ENCODE peak calls at places on chromosomes 5 and 9, in six cellular contexts. X is CD8-positive, alpha-beta memory T cell; C is heart right ventricle; M is esophagus squamous epithelium; B is fibroblast of lung; J is GM23248. P is an unnamed sample. For H3K27me3, the result is how much of the 10 kb centered on the place peaks cover.

GRCh38 chr5:143964919-143965318 is 153.0 kb downstream of the HMHB1 start:
- DNase-seq in X (no peak), B (peak), J (peak), C (no peak), M (no peak), P (peak)

GRCh38 chr9:98251554-98251953 is 3.9 kb downstream of the TBC1D2 start:
- DNase-seq in C (no peak), B (peak), J (peak), X (no peak), M (no peak), P (peak)

GRCh38 chr9:123326662-123327093 is 29.3 kb upstream of the CRB2 start:
- DNase-seq in J (no peak), X (no peak), C (no peak), M (no peak), B (no peak), P (no peak)

GRCh38 chr5:138391859-138392386 is 39.4 kb downstream of the KDM3B start:
- DNase-seq in X (no peak), J (no peak), C (peak), B (no peak), M (no peak), P (no peak)

GRCh38 chr5:53397845-53398244 is 82.6 kb upstream of the FST start:
- DNase-seq in M (no peak), X (no peak), J (peak), C (peak), B (peak), P (peak)

GRCh38 chr5:77339491-77339890 is 129.0 kb downstream of the PDE8B start:
- DNase-seq in X (no peak), J (no peak), C (no peak), B (no peak), M (no peak), P (no peak)

GRCh38 chr9:74284596-74284995 is 212.5 kb upstream of the RORB start:
- DNase-seq in J (no peak), C (no peak), B (peak), X (no peak), M (no peak), P (no peak)

GRCh38 chr9:20373263-20373662 is 249.0 kb downstream of the MLLT3 start:
- DNase-seq in X (no peak), C (no peak), J (no peak), M (no peak), B (no peak), P (no peak)

GRCh38 chr9:130830199-130830598 is 4.9 kb upstream of the ABL1 start:
- DNase-seq in B (no peak), J (no peak), X (no peak), C (no peak), M (no peak), P (no peak)

GRCh38 chr5:160665460-160665859 is 186.6 kb downstream of the ATP10B start:
- DNase-seq in C (no peak), X (no peak), M (no peak), B (no peak), J (no peak), P (no peak)

GRCh38 chr9:101458955-101459631 is 23.5 kb upstream of the ALDOB start:
- DNase-seq in M (no peak), C (peak), J (peak), B (peak), X (peak), P (peak)

GRCh38 chr5:112419050-112419595 is at the start of gene EPB41L4A:
- DNase-seq in J (peak), C (peak), X (no peak), B (peak), M (no peak), P (peak)

GRCh38 chr5:143033535-143034260 is 263.5 kb downstream of the ARHGAP26 start:
- DNase-seq in C (no peak), M (no peak), J (peak), X (no peak), B (peak), P (peak)

GRCh38 chr9:35729700-35730485 is 2.1 kb downstream of the TLN1 start:
- DNase-seq in M (no peak), X (peak), C (peak), J (peak), B (peak), P (peak)

GRCh38 chr5:36099748-36100147 is 33.1 kb upstream of the UGT3A2 start:
- DNase-seq in B (no peak), J (no peak), M (no peak), X (no peak), C (no peak), P (no peak)

GRCh38 chr9:72554221-72554641 is 32.8 kb downstream of the TMC1 start:
- DNase-seq in B (peak), C (no peak), J (peak), X (no peak), M (no peak), P (peak)
- H3K4me3 ChIP-seq in B (no peak), C (no peak), J (peak), X (no peak), M (no peak), P (peak)

GRCh38 chr9:136760424-136760823 is 2.4 kb upstream of the LCN8 start:
- DNase-seq in M (no peak), J (no peak), X (no peak), C (no peak), B (no peak), P (no peak)
- H3K27me3 ChIP-seq in M (under half), J (under half), X (under half), C (under half), B (under half), P (under half)

GRCh38 chr9:136700959-136701664 is 11.3 kb upstream of the DIPK1B start:
- DNase-seq in M (no peak), C (no peak), J (no peak), B (no peak), X (peak), P (no peak)
- H3K4me3 ChIP-seq in M (no peak), C (no peak), J (no peak), B (no peak), X (peak), P (no peak)

DNA sequence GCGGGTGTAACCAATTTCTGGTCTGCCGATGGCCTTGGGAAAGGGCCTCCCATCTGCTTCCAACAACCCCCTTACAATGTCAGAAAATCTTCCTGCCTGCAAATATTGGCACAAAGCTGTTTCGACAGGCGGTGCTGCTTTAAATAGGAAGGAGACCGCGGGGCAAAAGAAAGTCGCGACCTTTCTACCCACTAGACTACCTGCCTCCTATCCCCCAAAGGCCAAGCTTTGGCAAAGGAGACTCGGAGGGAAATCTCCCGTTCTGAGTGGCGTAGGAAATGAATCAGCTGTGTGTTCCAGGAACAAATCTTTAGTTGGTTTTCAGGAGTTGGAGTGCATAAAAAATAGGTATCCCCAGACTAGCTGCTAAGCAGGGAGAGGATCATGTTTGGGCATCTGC is 36.8 kb upstream of the NFIB start:
- DNase-seq in J (no peak), M (no peak), X (no peak), C (peak), B (no peak), P (no peak)
- H3K27me3 ChIP-seq in J (half or more), M (under half), X (under half), C (under half), B (under half), P (half or more)

GRCh38 chr9:96243798-96244197 is 58.2 kb downstream of the HSD17B3 start:
- DNase-seq in M (no peak), X (no peak), C (no peak), J (no peak), B (no peak), P (no peak)

GRCh38 chr9:96246267-96246671 is 55.7 kb downstream of the HSD17B3 start:
- DNase-seq in X (no peak), M (no peak), J (no peak), C (no peak), B (no peak), P (no peak)

GRCh38 chr9:96242829-96243228 is 59.1 kb downstream of the HSD17B3 start:
- DNase-seq in M (no peak), X (no peak), B (no peak), C (no peak), J (no peak), P (no peak)

GRCh38 chr9:96241391-96241809 is 60.6 kb downstream of the HSD17B3 start:
- DNase-seq in C (no peak), X (peak), M (no peak), J (no peak), B (peak), P (no peak)

GRCh38 chr9:96245399-96245798 is 56.6 kb downstream of the HSD17B3 start:
- DNase-seq in C (no peak), M (no peak), X (no peak), J (no peak), B (no peak), P (no peak)
- H3K4me3 ChIP-seq in C (no peak), M (no peak), X (no peak), J (no peak), B (no peak), P (no peak)

GRCh38 chr9:134229466-134230091 is 65.2 kb upstream of the RNU6ATAC start:
- DNase-seq in J (no peak), X (no peak), B (no peak), C (no peak), M (no peak), P (no peak)
- H3K27me3 ChIP-seq in J (under half), X (under half), B (under half), C (under half), M (under half), P (under half)

GRCh38 chr5:146726891-146727290 is 151.7 kb downstream of the PPP2R2B start:
- DNase-seq in X (no peak), B (no peak), M (no peak), J (no peak), C (no peak), P (no peak)

GRCh38 chr5:146732966-146733365 is 145.6 kb downstream of the PPP2R2B start:
- DNase-seq in C (no peak), M (no peak), B (peak), X (no peak), J (no peak), P (no peak)

GRCh38 chr5:146731909-146732659 is 146.5 kb downstream of the PPP2R2B start:
- DNase-seq in B (peak), M (no peak), C (no peak), J (peak), X (no peak), P (peak)
- H3K4me3 ChIP-seq in B (no peak), M (no peak), C (no peak), J (no peak), X (no peak), P (peak)

DNA sequence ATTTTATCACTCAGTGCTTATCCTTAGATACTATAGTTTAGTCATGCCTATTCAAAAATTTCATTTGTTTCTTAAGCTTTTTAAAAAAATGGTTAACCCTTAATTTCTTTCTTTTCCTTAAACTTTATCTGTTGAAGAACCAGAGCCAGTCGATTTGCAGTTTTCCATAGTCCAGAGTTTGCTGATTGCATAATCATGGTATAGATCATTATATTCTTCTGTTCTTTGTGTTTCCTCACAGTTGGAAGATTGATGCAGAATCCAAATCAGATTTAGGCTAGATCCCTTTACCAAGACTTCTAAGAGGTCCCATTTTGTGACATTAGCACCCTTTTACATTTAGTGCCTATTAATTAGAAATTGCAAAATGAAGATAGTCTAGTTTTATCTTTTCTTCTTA is 18.0 kb downstream of the TMEM38B start:
- DNase-seq in X (no peak), M (no peak), C (no peak), B (no peak), J (no peak), P (no peak)
- H3K27me3 ChIP-seq in X (under half), M (under half), C (under half), B (under half), J (under half), P (under half)

GRCh38 chr5:42951169-42951846 is 88.8 kb downstream of the ANXA2R start:
- DNase-seq in X (peak), M (no peak), B (peak), J (peak), C (peak), P (peak)
- H3K4me3 ChIP-seq in X (peak), M (peak), B (peak), J (peak), C (peak), P (peak)